ENCODE peak calls at places on chromosomes 7 and 10, in four cellular contexts. One of them, this sample, is unnamed.

GRCh38 chr10:74612195-74612594 is 214.2 kb upstream of the KAT6B start:
- DNase-seq in PC-9: no peak
- DNase-seq in RWPE1: no peak
- DNase-seq in psoas muscle: no peak
- DNase-seq in this sample: no peak

GRCh38 chr10:131404886-131405285 is 93.4 kb upstream of the TCERG1L start:
- DNase-seq in PC-9: no peak
- DNase-seq in psoas muscle: no peak
- DNase-seq in RWPE1: no peak
- DNase-seq in this sample: no peak

GRCh38 chr10:97407211-97407951 is 6.2 kb upstream of the RRP12 start:
- DNase-seq in RWPE1: peak
- DNase-seq in PC-9: peak
- DNase-seq in psoas muscle: no peak
- DNase-seq in this sample: no peak

GRCh38 chr10:43816351-43817321 is 168.0 kb upstream of the ZNF32 start:
- DNase-seq in psoas muscle: no peak
- DNase-seq in PC-9: no peak
- DNase-seq in RWPE1: no peak
- DNase-seq in this sample: no peak

GRCh38 chr10:21402606-21403083 is 122.8 kb downstream of the SKIDA1 start:
- DNase-seq in RWPE1: no peak
- DNase-seq in PC-9: no peak
- DNase-seq in psoas muscle: no peak
- DNase-seq in this sample: no peak

GRCh38 chr7:11737723-11738122 is 94.3 kb downstream of the THSD7A start:
- DNase-seq in PC-9: no peak
- DNase-seq in psoas muscle: no peak
- DNase-seq in RWPE1: no peak
- DNase-seq in this sample: no peak

GRCh38 chr10:101289541-101289940 is 60.3 kb upstream of the LBX1 start:
- DNase-seq in PC-9: no peak
- DNase-seq in RWPE1: no peak
- DNase-seq in psoas muscle: no peak
- DNase-seq in this sample: no peak

GRCh38 chr7:92246363-92247101 is 758 bp downstream of the ANKIB1 start:
- DNase-seq in RWPE1: peak
- DNase-seq in psoas muscle: peak
- DNase-seq in PC-9: no peak
- DNase-seq in this sample: no peak

GRCh38 chr7:73822319-73823173 is 8.2 kb upstream of the CLDN4 start:
- DNase-seq in psoas muscle: peak
- DNase-seq in RWPE1: peak
- DNase-seq in PC-9: peak
- DNase-seq in this sample: peak

GRCh38 chr7:111091623-111092370 is 870 bp downstream of the LRRN3 start:
- DNase-seq in RWPE1: no peak
- DNase-seq in psoas muscle: no peak
- DNase-seq in PC-9: no peak
- DNase-seq in this sample: no peak

GRCh38 chr7:51240868-51241267 is 75.7 kb downstream of the COBL start:
- DNase-seq in RWPE1: no peak
- DNase-seq in psoas muscle: no peak
- DNase-seq in PC-9: no peak
- DNase-seq in this sample: no peak

GRCh38 chr7:116167177-116167576 is 43.2 kb upstream of the TES start:
- DNase-seq in PC-9: no peak
- DNase-seq in psoas muscle: no peak
- DNase-seq in RWPE1: no peak
- DNase-seq in this sample: no peak

GRCh38 chr7:54560726-54561125 is 18.6 kb downstream of the VSTM2A start:
- DNase-seq in psoas muscle: no peak
- DNase-seq in PC-9: peak
- DNase-seq in RWPE1: no peak
- DNase-seq in this sample: no peak

GRCh38 chr7:139426258-139427028 is 57.0 kb downstream of the KLRG2 start:
- DNase-seq in RWPE1: no peak
- DNase-seq in PC-9: no peak
- DNase-seq in psoas muscle: no peak
- DNase-seq in this sample: no peak

GRCh38 chr7:24134535-24134934 is 149.5 kb upstream of the NPY start:
- DNase-seq in PC-9: no peak
- DNase-seq in psoas muscle: no peak
- DNase-seq in RWPE1: no peak
- DNase-seq in this sample: no peak

GRCh38 chr7:9983048-9983447 is 990.6 kb upstream of the PHF14 start:
- DNase-seq in PC-9: no peak
- DNase-seq in RWPE1: no peak
- DNase-seq in psoas muscle: no peak
- DNase-seq in this sample: no peak

GRCh38 chr10:132293416-132294195 is 14.1 kb downstream of the STK32C start:
- DNase-seq in PC-9: no peak
- DNase-seq in psoas muscle: peak
- DNase-seq in RWPE1: no peak
- DNase-seq in this sample: no peak

GRCh38 chr10:69345890-69346474 is 67.7 kb downstream of the HK1 start:
- DNase-seq in psoas muscle: no peak
- DNase-seq in RWPE1: no peak
- DNase-seq in PC-9: no peak
- DNase-seq in this sample: no peak

GRCh38 chr7:71191766-71192165 is 59.8 kb downstream of the GALNT17 start:
- DNase-seq in PC-9: no peak
- DNase-seq in psoas muscle: no peak
- DNase-seq in RWPE1: no peak
- DNase-seq in this sample: no peak

GRCh38 chr10:4658777-4659176 is 167.2 kb upstream of the AKR1E2 start:
- DNase-seq in RWPE1: no peak
- DNase-seq in psoas muscle: no peak
- DNase-seq in PC-9: no peak
- DNase-seq in this sample: no peak

GRCh38 chr10:82889703-82890102 is 1014.7 kb downstream of the NRG3 start:
- DNase-seq in psoas muscle: no peak
- DNase-seq in PC-9: no peak
- DNase-seq in RWPE1: no peak
- DNase-seq in this sample: no peak

GRCh38 chr10:11602919-11603523 is 8.4 kb downstream of the USP6NL start:
- DNase-seq in PC-9: peak
- DNase-seq in psoas muscle: no peak
- DNase-seq in RWPE1: no peak
- DNase-seq in this sample: peak
- H3K27ac ChIP-seq in PC-9: peak
- H3K27ac ChIP-seq in psoas muscle: no peak
- H3K27ac ChIP-seq in RWPE1: no peak
- H3K27ac ChIP-seq in this sample: peak

DNA sequence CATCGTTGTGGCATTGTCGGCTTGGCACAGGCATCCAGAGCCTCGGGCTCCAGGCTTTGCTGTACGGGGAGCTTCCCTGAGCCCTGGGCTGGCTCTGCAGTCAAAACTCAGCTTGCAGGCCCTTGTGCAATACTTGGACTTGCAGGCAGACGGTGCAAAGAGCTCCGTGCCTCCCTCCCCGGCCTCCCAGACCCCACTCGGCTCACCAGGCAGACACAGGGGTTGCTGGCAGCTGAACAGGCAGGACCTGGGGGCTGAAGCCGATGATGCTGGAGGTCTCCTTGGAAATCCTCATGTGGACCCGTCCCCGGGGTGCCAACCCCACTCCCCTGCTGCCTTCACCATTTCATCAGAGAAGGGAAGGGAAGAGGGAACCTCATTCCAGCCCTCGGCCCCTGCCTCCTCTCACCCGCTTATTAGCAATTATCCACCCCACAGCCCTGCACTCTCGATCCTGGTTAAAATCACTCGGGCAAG is 59.6 kb upstream of the GNA12 start:
- DNase-seq in psoas muscle: no peak
- DNase-seq in RWPE1: no peak
- DNase-seq in PC-9: no peak
- DNase-seq in this sample: no peak
- H3K27ac ChIP-seq in psoas muscle: no peak
- H3K27ac ChIP-seq in RWPE1: no peak
- H3K27ac ChIP-seq in PC-9: no peak
- H3K27ac ChIP-seq in this sample: no peak

DNA sequence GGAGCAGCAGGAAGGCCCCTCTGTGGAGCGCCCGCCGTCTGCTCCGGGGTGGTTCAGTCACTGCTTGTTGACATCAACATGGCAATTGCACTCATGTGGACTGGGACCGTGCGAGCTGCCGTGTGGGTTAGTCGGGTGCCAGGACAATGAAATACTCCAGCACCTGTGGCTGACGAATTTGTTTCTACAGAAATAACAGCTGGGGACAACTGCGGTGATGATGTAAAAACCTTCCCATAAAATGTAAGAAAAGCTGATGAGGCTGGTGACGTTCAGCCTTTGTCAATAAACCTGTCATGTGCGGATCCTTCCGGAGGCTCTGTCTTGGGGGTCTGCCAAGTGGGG is 5.6 kb downstream of the GPER1 start:
- DNase-seq in PC-9: no peak
- DNase-seq in RWPE1: no peak
- DNase-seq in psoas muscle: no peak
- DNase-seq in this sample: no peak
- H3K27ac ChIP-seq in PC-9: no peak
- H3K27ac ChIP-seq in RWPE1: no peak
- H3K27ac ChIP-seq in psoas muscle: no peak
- H3K27ac ChIP-seq in this sample: no peak

GRCh38 chr10:11048707-11049296 is 31.1 kb downstream of the CELF2 start:
- DNase-seq in PC-9: no peak
- DNase-seq in psoas muscle: no peak
- DNase-seq in RWPE1: no peak
- DNase-seq in this sample: no peak

GRCh38 chr10:11046766-11047165 is 29.1 kb downstream of the CELF2 start:
- DNase-seq in psoas muscle: no peak
- DNase-seq in PC-9: no peak
- DNase-seq in RWPE1: no peak
- DNase-seq in this sample: no peak

GRCh38 chr10:11051001-11051324 is 33.3 kb downstream of the CELF2 start:
- DNase-seq in RWPE1: no peak
- DNase-seq in PC-9: no peak
- DNase-seq in psoas muscle: no peak
- DNase-seq in this sample: no peak

GRCh38 chr10:11050301-11051000 is 32.8 kb downstream of the CELF2 start:
- DNase-seq in psoas muscle: no peak
- DNase-seq in RWPE1: no peak
- DNase-seq in PC-9: no peak
- DNase-seq in this sample: no peak

DNA sequence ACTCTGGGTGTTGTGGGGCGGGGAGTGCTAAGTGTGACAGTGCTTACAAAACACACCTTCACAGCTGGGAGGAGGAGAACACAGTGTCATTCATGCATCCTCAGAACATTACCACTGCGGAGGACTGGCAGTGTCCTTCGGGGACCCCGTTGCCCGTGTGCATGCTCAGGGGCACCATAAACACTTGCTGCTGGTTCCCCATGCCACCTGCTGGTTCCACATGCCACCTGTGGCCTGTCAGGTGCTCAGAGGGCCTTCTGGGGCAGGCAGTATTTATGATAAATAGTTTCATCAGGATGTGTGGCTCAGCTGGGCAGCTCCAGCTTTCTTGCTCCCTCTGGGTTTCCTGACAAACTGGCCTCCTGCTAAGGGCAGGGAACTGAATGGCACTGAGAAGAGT is 32.1 kb downstream of the CELF2 start:
- DNase-seq in PC-9: no peak
- DNase-seq in psoas muscle: no peak
- DNase-seq in RWPE1: no peak
- DNase-seq in this sample: no peak
- H3K27ac ChIP-seq in PC-9: no peak
- H3K27ac ChIP-seq in psoas muscle: no peak
- H3K27ac ChIP-seq in RWPE1: no peak
- H3K27ac ChIP-seq in this sample: no peak

GRCh38 chr10:46273506-46274477 is 13.0 kb upstream of the ANTXRL start:
- DNase-seq in RWPE1: no peak
- DNase-seq in PC-9: no peak
- DNase-seq in psoas muscle: no peak
- DNase-seq in this sample: no peak
- H3K27ac ChIP-seq in RWPE1: no peak
- H3K27ac ChIP-seq in PC-9: no peak
- H3K27ac ChIP-seq in psoas muscle: no peak
- H3K27ac ChIP-seq in this sample: no peak

GRCh38 chr7:77353911-77354310 is 62.2 kb downstream of the GSAP start:
- DNase-seq in RWPE1: no peak
- DNase-seq in PC-9: no peak
- DNase-seq in psoas muscle: no peak
- DNase-seq in this sample: no peak

GRCh38 chr7:77353407-77353721 is 62.8 kb downstream of the GSAP start:
- DNase-seq in PC-9: no peak
- DNase-seq in RWPE1: no peak
- DNase-seq in psoas muscle: no peak
- DNase-seq in this sample: no peak

GRCh38 chr7:77351539-77352004 is 64.6 kb downstream of the GSAP start:
- DNase-seq in psoas muscle: no peak
- DNase-seq in PC-9: no peak
- DNase-seq in RWPE1: no peak
- DNase-seq in this sample: no peak

GRCh38 chr7:77354484-77354883 is 61.7 kb downstream of the GSAP start:
- DNase-seq in psoas muscle: no peak
- DNase-seq in PC-9: no peak
- DNase-seq in RWPE1: no peak
- DNase-seq in this sample: no peak

DNA sequence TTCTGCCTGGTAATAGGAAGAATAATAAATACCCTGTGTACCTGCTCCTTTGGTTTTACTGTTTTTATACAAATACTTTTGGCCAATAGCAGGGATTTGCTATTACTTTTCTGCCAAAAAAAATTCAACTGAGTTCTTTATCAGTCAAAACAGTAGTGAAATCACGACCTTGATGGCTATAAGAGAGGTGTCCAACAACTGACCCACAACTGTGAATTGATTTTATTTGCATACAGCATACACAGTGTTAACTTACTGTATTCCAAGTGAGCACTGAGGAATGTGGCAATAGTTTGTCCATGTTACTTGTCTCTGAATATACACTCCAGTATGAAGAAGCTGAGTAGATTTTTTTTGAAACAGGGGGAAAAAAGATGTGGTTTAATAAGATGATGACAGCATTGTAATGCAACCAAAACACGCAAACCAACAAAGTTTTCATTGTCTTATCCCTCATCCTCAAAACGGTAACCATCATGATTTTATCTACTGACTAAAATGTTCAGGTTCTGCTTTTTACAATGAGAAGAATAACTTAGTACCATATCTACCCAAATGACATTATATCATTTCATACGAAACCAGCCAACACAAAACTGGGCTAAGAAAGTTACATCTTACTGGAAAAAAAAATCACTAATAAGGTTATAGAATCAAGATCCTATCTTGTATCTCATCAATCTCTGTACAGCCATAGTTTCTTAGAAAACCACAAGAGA is 63.3 kb downstream of the GSAP start:
- DNase-seq in PC-9: no peak
- DNase-seq in psoas muscle: no peak
- DNase-seq in RWPE1: no peak
- DNase-seq in this sample: no peak
- H3K27ac ChIP-seq in PC-9: no peak
- H3K27ac ChIP-seq in psoas muscle: no peak
- H3K27ac ChIP-seq in RWPE1: no peak
- H3K27ac ChIP-seq in this sample: no peak

GRCh38 chr7:22683379-22683778 is 43.6 kb upstream of the IL6 start:
- DNase-seq in RWPE1: no peak
- DNase-seq in psoas muscle: no peak
- DNase-seq in PC-9: peak
- DNase-seq in this sample: no peak
- H3K27ac ChIP-seq in RWPE1: no peak
- H3K27ac ChIP-seq in psoas muscle: no peak
- H3K27ac ChIP-seq in PC-9: no peak
- H3K27ac ChIP-seq in this sample: no peak

This sample was measured in epithelial cell of prostate.